ENCODE peak calls at places on chromosomes 3 and 15, in eight cellular contexts. One of them, this sample, is unnamed.
A peak's percentile ranks its signal among the peaks of the same experiment; 100 is the strongest.

GRCh38 chr3:60399861-60400845 is 851.1 kb downstream of the FHIT start:
- DNase-seq in aorta: no peak
- DNase-seq in cerebellar cortex: no peak
- DNase-seq in SK-MEL-5: no peak
- DNase-seq in NCI-H526 treated with DMSO at 0.1 percent for 48 hours: no peak
- DNase-seq in effector CD4-positive, alpha-beta T cell: no peak
- DNase-seq in left cardiac atrium: no peak
- DNase-seq in hippocampal formation: no peak
- DNase-seq in this sample: no peak

GRCh38 chr15:70720228-70721016 is 42.9 kb downstream of the UACA start:
- DNase-seq in left cardiac atrium: no peak
- DNase-seq in aorta: no peak
- DNase-seq in SK-MEL-5: peak; percentile 37
- DNase-seq in NCI-H526 treated with DMSO at 0.1 percent for 48 hours: no peak
- DNase-seq in cerebellar cortex: no peak
- DNase-seq in effector CD4-positive, alpha-beta T cell: no peak
- DNase-seq in hippocampal formation: no peak
- DNase-seq in this sample: no peak

GRCh38 chr15:52228928-52229327 is 37.7 kb upstream of the GNB5 start:
- DNase-seq in hippocampal formation: no peak
- DNase-seq in aorta: no peak
- DNase-seq in NCI-H526 treated with DMSO at 0.1 percent for 48 hours: no peak
- DNase-seq in effector CD4-positive, alpha-beta T cell: no peak
- DNase-seq in SK-MEL-5: no peak
- DNase-seq in cerebellar cortex: no peak
- DNase-seq in left cardiac atrium: no peak
- DNase-seq in this sample: peak; percentile 10

GRCh38 chr3:198107840-198108734 is 148.1 kb downstream of the LMLN start:
- DNase-seq in NCI-H526 treated with DMSO at 0.1 percent for 48 hours: no peak
- DNase-seq in cerebellar cortex: no peak
- DNase-seq in effector CD4-positive, alpha-beta T cell: no peak
- DNase-seq in left cardiac atrium: no peak
- DNase-seq in SK-MEL-5: no peak
- DNase-seq in aorta: no peak
- DNase-seq in hippocampal formation: no peak
- DNase-seq in this sample: peak; percentile 95

GRCh38 chr15:75121547-75121946 is 80.1 kb upstream of the C15orf39 start:
- DNase-seq in NCI-H526 treated with DMSO at 0.1 percent for 48 hours: no peak
- DNase-seq in aorta: no peak
- DNase-seq in hippocampal formation: no peak
- DNase-seq in cerebellar cortex: no peak
- DNase-seq in SK-MEL-5: peak; percentile 70
- DNase-seq in left cardiac atrium: no peak
- DNase-seq in effector CD4-positive, alpha-beta T cell: no peak
- DNase-seq in this sample: no peak

GRCh38 chr3:71051893-71052687 is 531.4 kb downstream of the FOXP1 start:
- DNase-seq in effector CD4-positive, alpha-beta T cell: no peak
- DNase-seq in left cardiac atrium: no peak
- DNase-seq in NCI-H526 treated with DMSO at 0.1 percent for 48 hours: no peak
- DNase-seq in hippocampal formation: no peak
- DNase-seq in SK-MEL-5: no peak
- DNase-seq in cerebellar cortex: no peak
- DNase-seq in aorta: no peak
- DNase-seq in this sample: peak; percentile 28

GRCh38 chr3:58107597-58107996 is 99.4 kb downstream of the FLNB start:
- DNase-seq in SK-MEL-5: no peak
- DNase-seq in hippocampal formation: no peak
- DNase-seq in effector CD4-positive, alpha-beta T cell: no peak
- DNase-seq in NCI-H526 treated with DMSO at 0.1 percent for 48 hours: no peak
- DNase-seq in cerebellar cortex: no peak
- DNase-seq in aorta: no peak
- DNase-seq in left cardiac atrium: no peak
- DNase-seq in this sample: no peak

GRCh38 chr15:78831229-78832207 is 20.3 kb upstream of the ADAMTS7 start:
- DNase-seq in effector CD4-positive, alpha-beta T cell: no peak
- DNase-seq in cerebellar cortex: no peak
- DNase-seq in left cardiac atrium: peak; percentile 24
- DNase-seq in aorta: no peak
- DNase-seq in NCI-H526 treated with DMSO at 0.1 percent for 48 hours: no peak
- DNase-seq in hippocampal formation: no peak
- DNase-seq in SK-MEL-5: no peak
- DNase-seq in this sample: no peak

GRCh38 chr15:31481157-31481556 is 154.5 kb downstream of the KLF13 start:
- DNase-seq in effector CD4-positive, alpha-beta T cell: no peak
- DNase-seq in aorta: no peak
- DNase-seq in left cardiac atrium: no peak
- DNase-seq in hippocampal formation: no peak
- DNase-seq in cerebellar cortex: no peak
- DNase-seq in NCI-H526 treated with DMSO at 0.1 percent for 48 hours: no peak
- DNase-seq in SK-MEL-5: no peak
- DNase-seq in this sample: no peak

GRCh38 chr3:58271901-58272501 is 34.0 kb upstream of the RPP14 start:
- DNase-seq in left cardiac atrium: no peak
- DNase-seq in aorta: peak; percentile 71
- DNase-seq in cerebellar cortex: no peak
- DNase-seq in effector CD4-positive, alpha-beta T cell: no peak
- DNase-seq in hippocampal formation: no peak
- DNase-seq in NCI-H526 treated with DMSO at 0.1 percent for 48 hours: no peak
- DNase-seq in SK-MEL-5: peak; percentile 54
- DNase-seq in this sample: peak; percentile 69

GRCh38 chr3:13111874-13112520 is 38.8 kb upstream of the IQSEC1 start:
- DNase-seq in hippocampal formation: no peak
- DNase-seq in left cardiac atrium: no peak
- DNase-seq in cerebellar cortex: no peak
- DNase-seq in effector CD4-positive, alpha-beta T cell: no peak
- DNase-seq in NCI-H526 treated with DMSO at 0.1 percent for 48 hours: no peak
- DNase-seq in SK-MEL-5: no peak
- DNase-seq in aorta: no peak
- DNase-seq in this sample: no peak

GRCh38 chr3:12193485-12194165 is 34.9 kb upstream of the TIMP4 start:
- DNase-seq in hippocampal formation: no peak
- DNase-seq in effector CD4-positive, alpha-beta T cell: no peak
- DNase-seq in SK-MEL-5: peak; percentile 76
- DNase-seq in cerebellar cortex: no peak
- DNase-seq in NCI-H526 treated with DMSO at 0.1 percent for 48 hours: no peak
- DNase-seq in left cardiac atrium: peak; percentile 54
- DNase-seq in aorta: peak; percentile 78
- DNase-seq in this sample: peak; percentile 30

GRCh38 chr3:12483872-12484197 is 445 bp upstream of the TSEN2 start:
- DNase-seq in cerebellar cortex: no peak
- DNase-seq in NCI-H526 treated with DMSO at 0.1 percent for 48 hours: no peak
- DNase-seq in effector CD4-positive, alpha-beta T cell: no peak
- DNase-seq in left cardiac atrium: no peak
- DNase-seq in SK-MEL-5: no peak
- DNase-seq in hippocampal formation: no peak
- DNase-seq in aorta: no peak
- DNase-seq in this sample: no peak

GRCh38 chr15:63156086-63156707 is 1.1 kb downstream of the RPS27L start:
- DNase-seq in SK-MEL-5: peak; percentile 42
- DNase-seq in effector CD4-positive, alpha-beta T cell: no peak
- DNase-seq in hippocampal formation: no peak
- DNase-seq in NCI-H526 treated with DMSO at 0.1 percent for 48 hours: no peak
- DNase-seq in aorta: no peak
- DNase-seq in cerebellar cortex: peak; percentile 15
- DNase-seq in left cardiac atrium: no peak
- DNase-seq in this sample: no peak

GRCh38 chr3:150409125-150409526 is 1.0 kb downstream of the TSC22D2 start:
- DNase-seq in left cardiac atrium: no peak
- DNase-seq in SK-MEL-5: no peak
- DNase-seq in cerebellar cortex: peak; percentile 26
- DNase-seq in hippocampal formation: no peak
- DNase-seq in NCI-H526 treated with DMSO at 0.1 percent for 48 hours: no peak
- DNase-seq in effector CD4-positive, alpha-beta T cell: no peak
- DNase-seq in aorta: no peak
- DNase-seq in this sample: no peak

GRCh38 chr3:10189557-10190374 is 25.0 kb downstream of the IRAK2 start:
- DNase-seq in effector CD4-positive, alpha-beta T cell: no peak
- DNase-seq in SK-MEL-5: no peak
- DNase-seq in NCI-H526 treated with DMSO at 0.1 percent for 48 hours: no peak
- DNase-seq in left cardiac atrium: peak; percentile 95
- DNase-seq in hippocampal formation: peak; percentile 88
- DNase-seq in cerebellar cortex: no peak
- DNase-seq in aorta: peak; percentile 98
- DNase-seq in this sample: peak; percentile 74

GRCh38 chr3:126895178-126896066 is 87.5 kb upstream of the PLXNA1 start:
- DNase-seq in cerebellar cortex: no peak
- DNase-seq in NCI-H526 treated with DMSO at 0.1 percent for 48 hours: no peak
- DNase-seq in effector CD4-positive, alpha-beta T cell: no peak
- DNase-seq in aorta: peak; percentile 65
- DNase-seq in left cardiac atrium: peak; percentile 31
- DNase-seq in hippocampal formation: peak; percentile 21
- DNase-seq in SK-MEL-5: peak; percentile 88
- DNase-seq in this sample: no peak

GRCh38 chr15:41936649-41937567 is 35.4 kb downstream of the EHD4 start:
- DNase-seq in left cardiac atrium: peak; percentile 81
- DNase-seq in aorta: peak; percentile 78
- DNase-seq in SK-MEL-5: no peak
- DNase-seq in hippocampal formation: no peak
- DNase-seq in NCI-H526 treated with DMSO at 0.1 percent for 48 hours: no peak
- DNase-seq in effector CD4-positive, alpha-beta T cell: peak; percentile 81
- DNase-seq in cerebellar cortex: no peak
- DNase-seq in this sample: no peak

GRCh38 chr3:5274116-5274515 is 86.6 kb downstream of the EDEM1 start:
- DNase-seq in left cardiac atrium: no peak
- DNase-seq in cerebellar cortex: no peak
- DNase-seq in effector CD4-positive, alpha-beta T cell: no peak
- DNase-seq in SK-MEL-5: no peak
- DNase-seq in hippocampal formation: no peak
- DNase-seq in NCI-H526 treated with DMSO at 0.1 percent for 48 hours: no peak
- DNase-seq in aorta: no peak
- DNase-seq in this sample: no peak

GRCh38 chr3:119662604-119663377 is 2.4 kb upstream of the POPDC2 start:
- DNase-seq in aorta: no peak
- DNase-seq in effector CD4-positive, alpha-beta T cell: no peak
- DNase-seq in cerebellar cortex: peak; percentile 13
- DNase-seq in left cardiac atrium: no peak
- DNase-seq in SK-MEL-5: no peak
- DNase-seq in hippocampal formation: no peak
- DNase-seq in NCI-H526 treated with DMSO at 0.1 percent for 48 hours: no peak
- DNase-seq in this sample: no peak

GRCh38 chr15:54820811-54821210 is 375.9 kb downstream of the RSL24D1 start:
- DNase-seq in SK-MEL-5: no peak
- DNase-seq in hippocampal formation: peak; percentile 12
- DNase-seq in NCI-H526 treated with DMSO at 0.1 percent for 48 hours: no peak
- DNase-seq in left cardiac atrium: no peak
- DNase-seq in effector CD4-positive, alpha-beta T cell: no peak
- DNase-seq in aorta: peak; percentile 58
- DNase-seq in cerebellar cortex: no peak
- DNase-seq in this sample: no peak

GRCh38 chr15:43187544-43188155 is 2.4 kb downstream of the CCNDBP1 start:
- DNase-seq in aorta: no peak
- DNase-seq in left cardiac atrium: no peak
- DNase-seq in cerebellar cortex: peak; percentile 59
- DNase-seq in effector CD4-positive, alpha-beta T cell: no peak
- DNase-seq in NCI-H526 treated with DMSO at 0.1 percent for 48 hours: peak; percentile 1
- DNase-seq in hippocampal formation: no peak
- DNase-seq in SK-MEL-5: peak; percentile 64
- DNase-seq in this sample: peak; percentile 66

GRCh38 chr3:61162965-61163364 is 88.3 kb downstream of the FHIT start:
- DNase-seq in hippocampal formation: no peak
- DNase-seq in SK-MEL-5: no peak
- DNase-seq in NCI-H526 treated with DMSO at 0.1 percent for 48 hours: no peak
- DNase-seq in aorta: no peak
- DNase-seq in left cardiac atrium: no peak
- DNase-seq in cerebellar cortex: no peak
- DNase-seq in effector CD4-positive, alpha-beta T cell: no peak
- DNase-seq in this sample: no peak

GRCh38 chr15:69987492-69988482 is 109.9 kb downstream of the TLE3 start:
- DNase-seq in cerebellar cortex: no peak
- DNase-seq in NCI-H526 treated with DMSO at 0.1 percent for 48 hours: peak; percentile 78
- DNase-seq in aorta: no peak
- DNase-seq in left cardiac atrium: no peak
- DNase-seq in hippocampal formation: no peak
- DNase-seq in effector CD4-positive, alpha-beta T cell: no peak
- DNase-seq in SK-MEL-5: no peak
- DNase-seq in this sample: no peak

GRCh38 chr15:31366169-31366734 is 39.6 kb downstream of the KLF13 start:
- DNase-seq in SK-MEL-5: peak; percentile 7
- DNase-seq in effector CD4-positive, alpha-beta T cell: no peak
- DNase-seq in hippocampal formation: no peak
- DNase-seq in cerebellar cortex: peak; percentile 75
- DNase-seq in left cardiac atrium: no peak
- DNase-seq in aorta: no peak
- DNase-seq in NCI-H526 treated with DMSO at 0.1 percent for 48 hours: no peak
- DNase-seq in this sample: peak; percentile 55